ENCODE peak calls at places on chromosome 1, in eight cellular contexts. One of them, this sample, is unnamed.

GRCh38 chr1:237411621-237412020 is 369.6 kb downstream of the RYR2 start:
- DNase-seq in GM13976: no peak
- DNase-seq in NCI-H524: no peak
- DNase-seq in GM10248: no peak
- DNase-seq in CD4-positive, alpha-beta T cell: peak
- DNase-seq in RWPE1: no peak
- DNase-seq in NCI-H446: no peak
- DNase-seq in C1 segment of cervical spinal cord: no peak
- DNase-seq in this sample: no peak

GRCh38 chr1:94209425-94209824 is 28.0 kb downstream of the ARHGAP29 start:
- DNase-seq in NCI-H524: no peak
- DNase-seq in C1 segment of cervical spinal cord: no peak
- DNase-seq in CD4-positive, alpha-beta T cell: no peak
- DNase-seq in GM13976: no peak
- DNase-seq in NCI-H446: no peak
- DNase-seq in GM10248: no peak
- DNase-seq in RWPE1: peak
- DNase-seq in this sample: no peak

GRCh38 chr1:34918609-34919561 is 10.6 kb downstream of the DLGAP3 start:
- DNase-seq in CD4-positive, alpha-beta T cell: no peak
- DNase-seq in RWPE1: no peak
- DNase-seq in NCI-H446: no peak
- DNase-seq in GM13976: peak
- DNase-seq in GM10248: peak
- DNase-seq in NCI-H524: peak
- DNase-seq in C1 segment of cervical spinal cord: no peak
- DNase-seq in this sample: no peak

GRCh38 chr1:19463204-19463803 is 22.0 kb downstream of the CAPZB start:
- DNase-seq in NCI-H524: no peak
- DNase-seq in GM13976: peak
- DNase-seq in RWPE1: no peak
- DNase-seq in NCI-H446: no peak
- DNase-seq in CD4-positive, alpha-beta T cell: peak
- DNase-seq in GM10248: no peak
- DNase-seq in C1 segment of cervical spinal cord: no peak
- DNase-seq in this sample: peak

GRCh38 chr1:178961331-178961730 is 64.4 kb upstream of the FAM20B start:
- DNase-seq in GM13976: no peak
- DNase-seq in NCI-H446: no peak
- DNase-seq in RWPE1: no peak
- DNase-seq in GM10248: no peak
- DNase-seq in C1 segment of cervical spinal cord: no peak
- DNase-seq in NCI-H524: no peak
- DNase-seq in CD4-positive, alpha-beta T cell: no peak
- DNase-seq in this sample: no peak

GRCh38 chr1:68141079-68141800 is 90.8 kb upstream of the DIRAS3 start:
- DNase-seq in NCI-H524: no peak
- DNase-seq in CD4-positive, alpha-beta T cell: no peak
- DNase-seq in GM10248: no peak
- DNase-seq in C1 segment of cervical spinal cord: no peak
- DNase-seq in NCI-H446: no peak
- DNase-seq in RWPE1: no peak
- DNase-seq in GM13976: no peak
- DNase-seq in this sample: no peak

GRCh38 chr1:75342799-75343198 is 208.6 kb downstream of the LHX8 start:
- DNase-seq in GM10248: no peak
- DNase-seq in NCI-H446: no peak
- DNase-seq in C1 segment of cervical spinal cord: no peak
- DNase-seq in RWPE1: no peak
- DNase-seq in GM13976: no peak
- DNase-seq in NCI-H524: no peak
- DNase-seq in CD4-positive, alpha-beta T cell: no peak
- DNase-seq in this sample: no peak

GRCh38 chr1:94723899-94724298 is 96.3 kb upstream of the SLC44A3 start:
- DNase-seq in GM13976: no peak
- DNase-seq in NCI-H524: no peak
- DNase-seq in NCI-H446: no peak
- DNase-seq in C1 segment of cervical spinal cord: no peak
- DNase-seq in CD4-positive, alpha-beta T cell: no peak
- DNase-seq in RWPE1: no peak
- DNase-seq in GM10248: no peak
- DNase-seq in this sample: no peak

GRCh38 chr1:29827801-29828525 is 591.6 kb downstream of the PTPRU start:
- DNase-seq in RWPE1: no peak
- DNase-seq in GM13976: no peak
- DNase-seq in GM10248: no peak
- DNase-seq in C1 segment of cervical spinal cord: no peak
- DNase-seq in CD4-positive, alpha-beta T cell: no peak
- DNase-seq in NCI-H446: no peak
- DNase-seq in NCI-H524: no peak
- DNase-seq in this sample: peak

GRCh38 chr1:166836733-166837132 is 2.5 kb upstream of the POGK start:
- DNase-seq in NCI-H524: no peak
- DNase-seq in GM10248: no peak
- DNase-seq in NCI-H446: no peak
- DNase-seq in CD4-positive, alpha-beta T cell: no peak
- DNase-seq in GM13976: no peak
- DNase-seq in C1 segment of cervical spinal cord: no peak
- DNase-seq in RWPE1: no peak
- DNase-seq in this sample: no peak

GRCh38 chr1:78426398-78426797 is 64.4 kb upstream of the PTGFR start:
- DNase-seq in RWPE1: no peak
- DNase-seq in CD4-positive, alpha-beta T cell: no peak
- DNase-seq in NCI-H524: no peak
- DNase-seq in NCI-H446: no peak
- DNase-seq in GM13976: no peak
- DNase-seq in C1 segment of cervical spinal cord: no peak
- DNase-seq in GM10248: no peak
- DNase-seq in this sample: no peak

GRCh38 chr1:151062738-151063371 is 2.7 kb downstream of the MLLT11 start:
- DNase-seq in C1 segment of cervical spinal cord: no peak
- DNase-seq in CD4-positive, alpha-beta T cell: no peak
- DNase-seq in NCI-H446: no peak
- DNase-seq in RWPE1: peak
- DNase-seq in GM10248: no peak
- DNase-seq in NCI-H524: no peak
- DNase-seq in GM13976: no peak
- DNase-seq in this sample: no peak

This sample was measured in CD8-positive, alpha-beta T cell.